ENCODE peak calls at places on chromosomes 3 and 15, in nine cellular contexts. One of them, this sample, is unnamed.

GRCh38 chr3:101876142-101876541 is 26.8 kb downstream of the NFKBIZ start:
- DNase-seq in mucosa of descending colon: no peak
- DNase-seq in vagina: no peak
- DNase-seq in GM20000: no peak
- DNase-seq in tibial artery: no peak
- DNase-seq in mammary epithelial cell: no peak
- DNase-seq in GM13977: no peak
- DNase-seq in lung: no peak
- DNase-seq in heart right ventricle: no peak
- DNase-seq in this sample: no peak

GRCh38 chr15:38844683-38845195 is 280.1 kb upstream of the RASGRP1 start:
- DNase-seq in tibial artery: no peak
- DNase-seq in mammary epithelial cell: no peak
- DNase-seq in lung: no peak
- DNase-seq in GM13977: no peak
- DNase-seq in GM20000: no peak
- DNase-seq in mucosa of descending colon: no peak
- DNase-seq in heart right ventricle: no peak
- DNase-seq in vagina: no peak
- DNase-seq in this sample: no peak

GRCh38 chr15:95875141-95875643 is 455.3 kb upstream of the NR2F2 start:
- DNase-seq in mammary epithelial cell: peak
- DNase-seq in mucosa of descending colon: peak
- DNase-seq in tibial artery: peak
- DNase-seq in vagina: no peak
- DNase-seq in heart right ventricle: peak
- DNase-seq in GM13977: no peak
- DNase-seq in lung: no peak
- DNase-seq in GM20000: no peak
- DNase-seq in this sample: no peak

GRCh38 chr15:80776420-80777045 is 2.6 kb upstream of the CEMIP start:
- DNase-seq in tibial artery: peak
- DNase-seq in GM20000: peak
- DNase-seq in heart right ventricle: peak
- DNase-seq in vagina: no peak
- DNase-seq in mucosa of descending colon: peak
- DNase-seq in mammary epithelial cell: peak
- DNase-seq in GM13977: peak
- DNase-seq in lung: peak
- DNase-seq in this sample: peak

GRCh38 chr3:42827654-42828053 is 18.4 kb downstream of the ACKR2 start:
- DNase-seq in lung: no peak
- DNase-seq in heart right ventricle: no peak
- DNase-seq in mammary epithelial cell: peak
- DNase-seq in GM20000: no peak
- DNase-seq in GM13977: no peak
- DNase-seq in tibial artery: no peak
- DNase-seq in vagina: no peak
- DNase-seq in mucosa of descending colon: peak
- DNase-seq in this sample: no peak

GRCh38 chr3:101216710-101217457 is 103.5 kb downstream of the IMPG2 start:
- DNase-seq in GM20000: no peak
- DNase-seq in heart right ventricle: peak
- DNase-seq in mammary epithelial cell: peak
- DNase-seq in tibial artery: peak
- DNase-seq in mucosa of descending colon: peak
- DNase-seq in GM13977: no peak
- DNase-seq in lung: peak
- DNase-seq in vagina: no peak
- DNase-seq in this sample: peak

GRCh38 chr3:55746808-55747413 is 259.8 kb upstream of the WNT5A start:
- DNase-seq in vagina: no peak
- DNase-seq in tibial artery: no peak
- DNase-seq in GM20000: peak
- DNase-seq in GM13977: peak
- DNase-seq in mammary epithelial cell: no peak
- DNase-seq in heart right ventricle: no peak
- DNase-seq in mucosa of descending colon: no peak
- DNase-seq in lung: no peak
- DNase-seq in this sample: no peak

GRCh38 chr3:190455843-190456242 is 6.1 kb upstream of the TMEM207 start:
- DNase-seq in GM13977: no peak
- DNase-seq in tibial artery: no peak
- DNase-seq in mucosa of descending colon: no peak
- DNase-seq in GM20000: no peak
- DNase-seq in lung: no peak
- DNase-seq in vagina: no peak
- DNase-seq in heart right ventricle: no peak
- DNase-seq in mammary epithelial cell: no peak
- DNase-seq in this sample: no peak

GRCh38 chr15:63597033-63597790 is at the start of gene FBXL22:
- DNase-seq in lung: no peak
- DNase-seq in mammary epithelial cell: no peak
- DNase-seq in mucosa of descending colon: peak
- DNase-seq in tibial artery: peak
- DNase-seq in vagina: no peak
- DNase-seq in GM20000: no peak
- DNase-seq in GM13977: no peak
- DNase-seq in heart right ventricle: peak
- DNase-seq in this sample: no peak

GRCh38 chr3:86774082-86774691 is 216.8 kb downstream of the VGLL3 start:
- DNase-seq in GM13977: peak
- DNase-seq in heart right ventricle: no peak
- DNase-seq in GM20000: no peak
- DNase-seq in tibial artery: no peak
- DNase-seq in lung: no peak
- DNase-seq in vagina: no peak
- DNase-seq in mucosa of descending colon: no peak
- DNase-seq in mammary epithelial cell: peak
- DNase-seq in this sample: no peak

GRCh38 chr3:193452338-193452737 is 73.8 kb upstream of the ATP13A5 start:
- DNase-seq in heart right ventricle: no peak
- DNase-seq in mucosa of descending colon: no peak
- DNase-seq in mammary epithelial cell: no peak
- DNase-seq in vagina: no peak
- DNase-seq in tibial artery: no peak
- DNase-seq in lung: no peak
- DNase-seq in GM13977: no peak
- DNase-seq in GM20000: no peak
- DNase-seq in this sample: no peak

GRCh38 chr3:48655586-48655985 is 7.1 kb downstream of the CELSR3 start:
- DNase-seq in mucosa of descending colon: no peak
- DNase-seq in tibial artery: no peak
- DNase-seq in mammary epithelial cell: no peak
- DNase-seq in heart right ventricle: no peak
- DNase-seq in GM13977: peak
- DNase-seq in lung: no peak
- DNase-seq in vagina: no peak
- DNase-seq in GM20000: no peak
- DNase-seq in this sample: peak

GRCh38 chr15:93067649-93068085 is 21.3 kb downstream of the RGMA start:
- DNase-seq in mucosa of descending colon: no peak
- DNase-seq in lung: no peak
- DNase-seq in vagina: no peak
- DNase-seq in GM13977: no peak
- DNase-seq in GM20000: no peak
- DNase-seq in tibial artery: peak
- DNase-seq in heart right ventricle: no peak
- DNase-seq in mammary epithelial cell: no peak
- DNase-seq in this sample: no peak

GRCh38 chr15:99989095-99989494 is 255.9 kb upstream of the LYSMD4 start:
- DNase-seq in GM13977: no peak
- DNase-seq in lung: no peak
- DNase-seq in mammary epithelial cell: no peak
- DNase-seq in heart right ventricle: no peak
- DNase-seq in vagina: no peak
- DNase-seq in tibial artery: peak
- DNase-seq in GM20000: no peak
- DNase-seq in mucosa of descending colon: no peak
- DNase-seq in this sample: no peak

GRCh38 chr3:170520996-170521395 is 64.9 kb downstream of the SLC7A14 start:
- DNase-seq in lung: no peak
- DNase-seq in heart right ventricle: no peak
- DNase-seq in mucosa of descending colon: peak
- DNase-seq in tibial artery: no peak
- DNase-seq in GM20000: no peak
- DNase-seq in vagina: no peak
- DNase-seq in GM13977: no peak
- DNase-seq in mammary epithelial cell: no peak
- DNase-seq in this sample: no peak

GRCh38 chr15:47027322-47027946 is 689.9 kb upstream of the SEMA6D start:
- DNase-seq in mammary epithelial cell: no peak
- DNase-seq in vagina: no peak
- DNase-seq in lung: no peak
- DNase-seq in tibial artery: no peak
- DNase-seq in mucosa of descending colon: no peak
- DNase-seq in GM13977: no peak
- DNase-seq in GM20000: no peak
- DNase-seq in heart right ventricle: no peak
- DNase-seq in this sample: no peak

GRCh38 chr3:29346828-29347227 is 66.0 kb downstream of the RBMS3 start:
- DNase-seq in mucosa of descending colon: no peak
- DNase-seq in lung: no peak
- DNase-seq in mammary epithelial cell: no peak
- DNase-seq in vagina: no peak
- DNase-seq in tibial artery: no peak
- DNase-seq in GM20000: no peak
- DNase-seq in heart right ventricle: no peak
- DNase-seq in GM13977: no peak
- DNase-seq in this sample: no peak
- TF ChIP-seq CTCF in mucosa of descending colon: no peak
- TF ChIP-seq CTCF in lung: no peak
- TF ChIP-seq CTCF in mammary epithelial cell: no peak
- TF ChIP-seq CTCF in vagina: no peak
- TF ChIP-seq CTCF in tibial artery: no peak
- TF ChIP-seq CTCF in GM20000: no peak
- TF ChIP-seq CTCF in heart right ventricle: no peak
- TF ChIP-seq CTCF in GM13977: no peak
- TF ChIP-seq CTCF in this sample: no peak

GRCh38 chr15:65960586-65960985 is 91.3 kb downstream of the RAB11A start:
- DNase-seq in vagina: no peak
- DNase-seq in GM20000: no peak
- DNase-seq in tibial artery: no peak
- DNase-seq in mucosa of descending colon: no peak
- DNase-seq in GM13977: no peak
- DNase-seq in lung: no peak
- DNase-seq in mammary epithelial cell: no peak
- DNase-seq in heart right ventricle: no peak
- DNase-seq in this sample: no peak

GRCh38 chr15:65956307-65956706 is 87.0 kb downstream of the RAB11A start:
- DNase-seq in GM13977: no peak
- DNase-seq in vagina: no peak
- DNase-seq in GM20000: no peak
- DNase-seq in mammary epithelial cell: no peak
- DNase-seq in heart right ventricle: no peak
- DNase-seq in mucosa of descending colon: no peak
- DNase-seq in tibial artery: no peak
- DNase-seq in lung: no peak
- DNase-seq in this sample: no peak

GRCh38 chr15:65957451-65957850 is 88.2 kb downstream of the RAB11A start:
- DNase-seq in mammary epithelial cell: no peak
- DNase-seq in mucosa of descending colon: no peak
- DNase-seq in GM13977: no peak
- DNase-seq in vagina: no peak
- DNase-seq in GM20000: no peak
- DNase-seq in heart right ventricle: no peak
- DNase-seq in lung: no peak
- DNase-seq in tibial artery: no peak
- DNase-seq in this sample: no peak

GRCh38 chr15:65962187-65962586 is 92.9 kb downstream of the RAB11A start:
- DNase-seq in GM13977: no peak
- DNase-seq in tibial artery: no peak
- DNase-seq in vagina: no peak
- DNase-seq in lung: no peak
- DNase-seq in mammary epithelial cell: no peak
- DNase-seq in heart right ventricle: no peak
- DNase-seq in GM20000: no peak
- DNase-seq in mucosa of descending colon: no peak
- DNase-seq in this sample: no peak

DNA sequence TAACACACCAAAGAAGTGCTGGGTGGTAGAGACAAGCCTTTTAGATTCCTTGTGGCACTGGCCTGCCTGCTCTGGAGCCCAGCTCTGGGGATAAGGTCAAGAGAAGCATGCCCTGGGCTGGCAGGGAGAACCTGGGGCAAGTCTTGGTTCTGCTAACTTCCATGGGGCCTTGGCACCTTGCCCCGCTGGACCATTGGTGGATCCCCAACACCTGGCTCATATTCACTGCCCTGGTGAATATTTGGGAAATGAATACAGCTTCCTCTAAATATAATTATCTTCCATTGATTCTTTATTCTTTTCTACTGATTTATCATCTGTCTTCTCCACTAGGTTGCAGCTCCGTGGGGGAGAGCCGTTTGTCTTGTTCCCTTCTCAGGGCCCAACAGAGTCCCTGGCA is 89.5 kb downstream of the RAB11A start:
- DNase-seq in GM13977: no peak
- DNase-seq in heart right ventricle: no peak
- DNase-seq in mammary epithelial cell: no peak
- DNase-seq in vagina: no peak
- DNase-seq in lung: no peak
- DNase-seq in tibial artery: no peak
- DNase-seq in mucosa of descending colon: no peak
- DNase-seq in GM20000: no peak
- DNase-seq in this sample: no peak
- TF ChIP-seq CTCF in GM13977: no peak
- TF ChIP-seq CTCF in heart right ventricle: no peak
- TF ChIP-seq CTCF in mammary epithelial cell: no peak
- TF ChIP-seq CTCF in vagina: no peak
- TF ChIP-seq CTCF in lung: no peak
- TF ChIP-seq CTCF in tibial artery: no peak
- TF ChIP-seq CTCF in mucosa of descending colon: no peak
- TF ChIP-seq CTCF in GM20000: no peak
- TF ChIP-seq CTCF in this sample: no peak

GRCh38 chr3:185455860-185456259 is 43.0 kb downstream of the TMEM41A start:
- DNase-seq in vagina: no peak
- DNase-seq in heart right ventricle: no peak
- DNase-seq in mammary epithelial cell: no peak
- DNase-seq in lung: no peak
- DNase-seq in GM13977: no peak
- DNase-seq in mucosa of descending colon: no peak
- DNase-seq in tibial artery: no peak
- DNase-seq in GM20000: no peak
- DNase-seq in this sample: no peak
- TF ChIP-seq CTCF in vagina: no peak
- TF ChIP-seq CTCF in heart right ventricle: no peak
- TF ChIP-seq CTCF in mammary epithelial cell: peak
- TF ChIP-seq CTCF in lung: no peak
- TF ChIP-seq CTCF in GM13977: no peak
- TF ChIP-seq CTCF in mucosa of descending colon: no peak
- TF ChIP-seq CTCF in tibial artery: no peak
- TF ChIP-seq CTCF in GM20000: no peak
- TF ChIP-seq CTCF in this sample: no peak

DNA sequence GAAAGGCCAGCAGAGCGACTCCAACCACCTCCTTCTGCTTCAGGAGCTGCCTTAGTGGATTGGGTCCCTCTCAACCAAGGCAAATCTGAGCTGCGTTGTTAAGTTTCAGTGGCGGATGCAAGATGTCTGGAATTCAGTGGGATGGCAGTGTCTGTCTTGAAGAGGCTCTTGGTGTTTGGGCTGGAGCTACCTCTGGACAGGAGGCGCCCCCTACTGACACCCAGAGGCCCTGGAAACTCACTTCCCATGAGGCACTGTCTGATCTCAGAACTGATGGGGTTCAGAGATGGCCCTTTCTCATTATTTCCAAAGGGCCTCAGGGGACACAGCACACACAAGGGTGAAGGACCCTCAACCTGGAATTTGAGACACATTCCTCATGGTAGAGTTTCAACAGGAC is 6.0 kb upstream of the SLC28A1 start:
- DNase-seq in vagina: no peak
- DNase-seq in heart right ventricle: peak
- DNase-seq in mammary epithelial cell: peak
- DNase-seq in GM20000: peak
- DNase-seq in tibial artery: no peak
- DNase-seq in lung: peak
- DNase-seq in mucosa of descending colon: peak
- DNase-seq in GM13977: peak
- DNase-seq in this sample: no peak
- TF ChIP-seq CTCF in vagina: peak
- TF ChIP-seq CTCF in heart right ventricle: peak
- TF ChIP-seq CTCF in mammary epithelial cell: peak
- TF ChIP-seq CTCF in GM20000: peak
- TF ChIP-seq CTCF in tibial artery: peak
- TF ChIP-seq CTCF in lung: peak
- TF ChIP-seq CTCF in mucosa of descending colon: peak
- TF ChIP-seq CTCF in GM13977: peak
- TF ChIP-seq CTCF in this sample: peak

This sample was measured in GM06990.